ENCODE peak calls at places on chromosomes 7 and 10, in four cellular contexts. U is stomach, R is upper lobe of right lung, L is astrocyte. H is an unnamed sample.
A peak's percentile ranks its signal among the peaks of the same experiment; 100 is the strongest.

GRCh38 chr10:128028508-128029279 is 97.5 kb downstream of the MKI67 start:
- DNase-seq in U (no peak), R (no peak), L (no peak), H (no peak)

GRCh38 chr10:104862-105565 is 30.2 kb upstream of the ZMYND11 start:
- DNase-seq in U (no peak), R (no peak), L (no peak), H (no peak)

GRCh38 chr10:130043491-130043890 is 67.1 kb downstream of the C10orf143 start:
- DNase-seq in U (no peak), R (peak; percentile 37), L (no peak), H (no peak)

GRCh38 chr7:73519867-73520672 is 2.0 kb downstream of the BAZ1B start:
- DNase-seq in U (no peak), R (no peak), L (no peak), H (peak; percentile 62)

GRCh38 chr7:43569424-43569823 is 13.5 kb upstream of the STK17A start:
- DNase-seq in U (no peak), R (no peak), L (peak; percentile 95), H (no peak)

GRCh38 chr7:103447073-103447960 is 1.3 kb upstream of the SLC26A5 start:
- DNase-seq in U (peak; percentile 56), R (no peak), L (peak; percentile 9), H (no peak)

GRCh38 chr7:84610390-84610789 is 415.8 kb upstream of the SEMA3A start:
- DNase-seq in U (no peak), R (no peak), L (no peak), H (no peak)

GRCh38 chr7:30625283-30625682 is 30.6 kb downstream of the GARS1 start:
- DNase-seq in U (no peak), R (no peak), L (no peak), H (no peak)

GRCh38 chr7:149599636-149600206 is 102.1 kb upstream of the ZNF746 start:
- DNase-seq in U (no peak), R (no peak), L (no peak), H (no peak)

GRCh38 chr10:317926-318325 is 182.7 kb downstream of the ZMYND11 start:
- DNase-seq in U (no peak), R (no peak), L (no peak), H (peak; percentile 63)

GRCh38 chr10:111986079-111986478 is 197.5 kb downstream of the GPAM start:
- DNase-seq in U (no peak), R (no peak), L (no peak), H (no peak)

GRCh38 chr7:71015260-71015900 is 116.6 kb upstream of the GALNT17 start:
- DNase-seq in U (no peak), R (no peak), L (no peak), H (no peak)

GRCh38 chr7:113625494-113626102 is 293.2 kb downstream of the PPP1R3A start:
- DNase-seq in U (no peak), R (no peak), L (no peak), H (no peak)

GRCh38 chr7:51186531-51186930 is 130.1 kb downstream of the COBL start:
- DNase-seq in U (no peak), R (no peak), L (no peak), H (peak; percentile 35)

GRCh38 chr7:7971308-7972040 is 2.9 kb downstream of the GLCCI1 start:
- DNase-seq in U (no peak), R (no peak), L (no peak), H (no peak)

GRCh38 chr7:979886-980571 is 3.0 kb upstream of the CYP2W1 start:
- DNase-seq in U (no peak), R (no peak), L (no peak), H (no peak)

GRCh38 chr7:109835577-109835976 is 1255.3 kb upstream of the LRRN3 start:
- DNase-seq in U (no peak), R (no peak), L (no peak), H (no peak)

GRCh38 chr7:44750921-44751571 is 2.4 kb downstream of the ZMIZ2 start:
- DNase-seq in U (no peak), R (peak; percentile 67), L (no peak), H (peak; percentile 75)

GRCh38 chr7:44750424-44750823 is 1.8 kb downstream of the ZMIZ2 start:
- DNase-seq in U (no peak), R (no peak), L (no peak), H (peak; percentile 65)

GRCh38 chr7:44754802-44755697 is 6.4 kb downstream of the ZMIZ2 start:
- DNase-seq in U (no peak), R (no peak), L (no peak), H (peak; percentile 67)

GRCh38 chr7:44749992-44750391 is 1.3 kb downstream of the ZMIZ2 start:
- DNase-seq in U (no peak), R (no peak), L (no peak), H (peak; percentile 4)

GRCh38 chr7:44752822-44753221 is 4.2 kb downstream of the ZMIZ2 start:
- DNase-seq in U (no peak), R (no peak), L (no peak), H (no peak)
- H3K4me1 ChIP-seq in U (peaks cover 76% of the 10 kb centered on the region), R (peaks cover 56% of the 10 kb centered on the region), L (peaks cover 17% of the 10 kb centered on the region), H (peaks cover 73% of the 10 kb centered on the region)

DNA sequence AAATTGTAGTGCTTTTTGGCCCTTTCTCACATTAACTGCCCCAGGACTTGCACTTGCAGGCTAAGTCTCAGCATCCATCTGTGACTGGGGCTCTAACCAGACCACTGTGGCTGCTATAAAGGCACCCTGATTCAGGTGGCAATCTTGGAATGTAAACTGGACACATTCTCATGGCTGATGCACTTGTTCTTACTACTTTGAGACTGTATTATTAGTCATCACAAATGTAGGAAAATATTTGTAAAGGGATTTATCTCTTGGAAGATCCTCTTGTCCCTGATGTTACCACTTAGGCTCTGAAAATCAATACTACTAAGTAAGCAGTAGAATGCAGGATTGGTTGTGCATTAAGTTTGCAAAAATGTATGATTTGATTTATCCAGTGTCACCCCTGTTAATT is 25.0 kb downstream of the PDE1C start:
- DNase-seq in U (no peak), R (no peak), L (no peak), H (no peak)
- H3K27ac ChIP-seq in U (no peak overlapping the region), R (no peak overlapping the region), L (no peak overlapping the region), H (no peak overlapping the region)

GRCh38 chr10:110410329-110411046 is 87.2 kb upstream of the DUSP5 start:
- DNase-seq in U (peak; percentile 76), R (no peak), L (peak; percentile 98), H (no peak)

GRCh38 chr10:110408943-110409342 is 88.8 kb upstream of the DUSP5 start:
- DNase-seq in U (no peak), R (no peak), L (no peak), H (no peak)

GRCh38 chr10:110411047-110411410 is 86.7 kb upstream of the DUSP5 start:
- DNase-seq in U (no peak), R (no peak), L (peak; percentile 82), H (no peak)

GRCh38 chr10:110409488-110409887 is 88.2 kb upstream of the DUSP5 start:
- DNase-seq in U (no peak), R (no peak), L (no peak), H (no peak)

DNA sequence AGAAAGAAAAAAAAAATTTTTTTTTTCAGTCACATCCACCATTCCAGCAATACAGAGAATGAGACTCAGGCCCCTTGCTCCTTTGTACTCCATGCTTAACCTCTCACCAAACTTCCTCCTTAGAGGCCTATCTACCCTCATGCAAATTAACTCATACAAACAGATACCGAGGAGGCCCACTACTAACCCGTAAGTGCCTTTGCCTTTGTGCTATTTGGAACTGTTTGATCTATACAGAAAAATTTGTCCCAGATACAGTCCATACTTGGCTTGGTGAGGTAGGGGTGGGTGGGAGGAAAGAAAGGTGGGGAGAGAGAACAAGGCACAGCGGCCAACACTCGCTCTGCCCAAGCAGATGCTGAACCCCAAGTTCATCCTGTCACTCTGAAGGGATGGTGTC is 87.8 kb upstream of the DUSP5 start:
- DNase-seq in U (no peak), R (no peak), L (no peak), H (no peak)
- H3K4me1 ChIP-seq in U (peaks cover 57% of the 10 kb centered on the region), R (peaks cover 7% of the 10 kb centered on the region), L (peaks cover 45% of the 10 kb centered on the region), H (peaks cover 65% of the 10 kb centered on the region)

DNA sequence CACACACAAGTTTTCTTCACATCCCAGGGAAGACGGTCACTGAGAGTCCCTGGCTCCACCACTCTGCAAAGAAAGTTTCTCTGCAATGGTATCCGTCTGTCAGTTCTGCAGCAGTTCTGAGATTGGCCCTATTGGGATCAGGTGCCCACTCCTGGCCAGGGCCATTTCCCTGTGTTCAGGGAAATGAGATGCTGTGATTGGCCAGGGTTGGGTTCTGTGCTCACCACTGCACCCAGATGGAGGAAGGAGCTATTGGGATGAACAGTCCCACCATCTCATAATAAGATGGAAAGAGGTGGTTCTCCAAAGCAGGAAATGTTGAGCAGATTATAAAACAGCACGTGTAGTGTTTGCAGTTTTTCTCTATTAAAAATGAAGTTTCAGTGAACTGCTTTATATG is 13.3 kb upstream of the PIP4K2A start:
- DNase-seq in U (no peak), R (no peak), L (no peak), H (no peak)
- H3K27ac ChIP-seq in U (no peak overlapping the region), R (no peak overlapping the region), L (no peak overlapping the region), H (no peak overlapping the region)